ENCODE peak calls at places on chromosomes 7 and 10, in five cellular contexts. M, Y, I, K and D are unnamed samples.

GRCh38 chr10:3350205-3350604 is 177.6 kb upstream of the PITRM1 start:
- DNase-seq in K (no peak), Y (no peak), I (no peak), M (no peak), D (no peak)

GRCh38 chr10:11663763-11664555 is 52.5 kb upstream of the USP6NL start:
- DNase-seq in Y (no peak), K (no peak), I (no peak), M (no peak), D (no peak)

GRCh38 chr7:88111136-88111748 is 108.6 kb downstream of the SRI start:
- DNase-seq in K (peak; percentile 32), I (no peak), M (peak; percentile 4), Y (peak; percentile 31), D (no peak)

GRCh38 chr7:69837387-69838068 is 239.3 kb downstream of the AUTS2 start:
- DNase-seq in K (peak; percentile 53), I (no peak), Y (peak; percentile 99), M (no peak), D (no peak)

GRCh38 chr10:47020491-47020890 is 109.3 kb downstream of the PTPN20 start:
- DNase-seq in K (peak; percentile 26), Y (no peak), I (no peak), M (no peak), D (no peak)

GRCh38 chr10:47183726-47184084 is 116.3 kb upstream of the GDF10 start:
- DNase-seq in Y (no peak), K (no peak), I (no peak), M (no peak), D (no peak)

GRCh38 chr7:120043250-120043649 is 229.7 kb upstream of the KCND2 start:
- DNase-seq in K (peak; percentile 44), Y (no peak), M (no peak), I (no peak), D (no peak)

GRCh38 chr7:50584793-50585399 is 19.7 kb upstream of the DDC start:
- DNase-seq in M (no peak), K (no peak), Y (no peak), I (no peak), D (no peak)

GRCh38 chr10:79241990-79242619 is 105.2 kb upstream of the PPIF start:
- DNase-seq in Y (no peak), K (no peak), M (peak; percentile 25), I (peak; percentile 15), D (no peak)